ENCODE peak calls at places on chromosomes 2 and 18, in four cellular contexts. One of them, this sample, is unnamed.

GRCh38 chr2:225041871-225042799 is at the start of gene DOCK10:
- DNase-seq in neuronal stem cell: peak; percentile 24
- DNase-seq in progenitor cell of endocrine pancreas: peak; percentile 17
- DNase-seq in astrocyte of the cerebellum: no peak
- DNase-seq in this sample: peak; percentile 27

GRCh38 chr18:31825772-31826171 is 65.1 kb upstream of the SLC25A52 start:
- DNase-seq in neuronal stem cell: no peak
- DNase-seq in progenitor cell of endocrine pancreas: no peak
- DNase-seq in astrocyte of the cerebellum: no peak
- DNase-seq in this sample: no peak

GRCh38 chr2:101806123-101806522 is 108.6 kb downstream of the MAP4K4 start:
- DNase-seq in neuronal stem cell: peak; percentile 31
- DNase-seq in progenitor cell of endocrine pancreas: no peak
- DNase-seq in astrocyte of the cerebellum: peak; percentile 49
- DNase-seq in this sample: no peak

GRCh38 chr2:126495189-126495588 is 160.8 kb upstream of the GYPC start:
- DNase-seq in neuronal stem cell: no peak
- DNase-seq in progenitor cell of endocrine pancreas: no peak
- DNase-seq in astrocyte of the cerebellum: no peak
- DNase-seq in this sample: no peak

GRCh38 chr2:54957321-54957999 is 92.8 kb downstream of the RTN4 start:
- DNase-seq in neuronal stem cell: no peak
- DNase-seq in progenitor cell of endocrine pancreas: no peak
- DNase-seq in astrocyte of the cerebellum: no peak
- DNase-seq in this sample: no peak

GRCh38 chr2:181573140-181573736 is 83.7 kb downstream of the CERKL start:
- DNase-seq in neuronal stem cell: peak; percentile 17
- DNase-seq in progenitor cell of endocrine pancreas: no peak
- DNase-seq in astrocyte of the cerebellum: peak; percentile 15
- DNase-seq in this sample: no peak

GRCh38 chr2:134289225-134289624 is 35.4 kb downstream of the MGAT5 start:
- DNase-seq in neuronal stem cell: no peak
- DNase-seq in progenitor cell of endocrine pancreas: no peak
- DNase-seq in astrocyte of the cerebellum: no peak
- DNase-seq in this sample: no peak

GRCh38 chr2:67389286-67389685 is 7.8 kb upstream of the ETAA1 start:
- DNase-seq in neuronal stem cell: no peak
- DNase-seq in progenitor cell of endocrine pancreas: no peak
- DNase-seq in astrocyte of the cerebellum: peak; percentile 42
- DNase-seq in this sample: no peak

GRCh38 chr2:48207201-48207641 is 300.9 kb upstream of the FBXO11 start:
- DNase-seq in neuronal stem cell: no peak
- DNase-seq in progenitor cell of endocrine pancreas: no peak
- DNase-seq in astrocyte of the cerebellum: no peak
- DNase-seq in this sample: no peak

GRCh38 chr2:132804045-132804444 is 134.0 kb upstream of the LYPD1 start:
- DNase-seq in neuronal stem cell: no peak
- DNase-seq in progenitor cell of endocrine pancreas: no peak
- DNase-seq in astrocyte of the cerebellum: no peak
- DNase-seq in this sample: no peak

GRCh38 chr2:12050381-12050780 is 303.9 kb downstream of the LPIN1 start:
- DNase-seq in neuronal stem cell: no peak
- DNase-seq in progenitor cell of endocrine pancreas: no peak
- DNase-seq in astrocyte of the cerebellum: no peak
- DNase-seq in this sample: no peak

GRCh38 chr2:86785456-86785855 is 5.3 kb downstream of the CD8A start:
- DNase-seq in neuronal stem cell: no peak
- DNase-seq in progenitor cell of endocrine pancreas: no peak
- DNase-seq in astrocyte of the cerebellum: no peak
- DNase-seq in this sample: no peak